ENCODE peak calls at places on chromosomes 16 and 17, in eight cellular contexts. T, X, A, I, M, R, W and O are unnamed samples.

GRCh38 chr16:87653234-87653633 is 50.9 kb downstream of the JPH3 start:
- DNase-seq in M (no peak), W (no peak), X (no peak), R (no peak), I (no peak), A (no peak), T (no peak), O (no peak)

GRCh38 chr16:11257131-11257938 is 1.3 kb upstream of the SOCS1 start:
- DNase-seq in X (peak; percentile 83), I (peak; percentile 86), W (no peak), M (peak; percentile 82), R (peak; percentile 87), T (peak; percentile 77), A (peak; percentile 76), O (peak; percentile 55)

GRCh38 chr17:49904904-49905303 is 57.0 kb upstream of the TAC4 start:
- DNase-seq in R (no peak), T (no peak), W (no peak), I (no peak), X (no peak), M (no peak), A (no peak), O (no peak)

GRCh38 chr16:55499951-55500350 is 8.9 kb upstream of the LPCAT2 start:
- DNase-seq in R (peak; percentile 97), W (peak; percentile 98), A (peak; percentile 80), T (no peak), I (peak; percentile 8), X (no peak), M (peak; percentile 98), O (peak; percentile 99)

GRCh38 chr16:65336169-65336568 is 214.3 kb upstream of the CDH11 start:
- DNase-seq in A (no peak), I (no peak), R (peak; percentile 34), M (peak; percentile 62), T (no peak), X (no peak), W (peak; percentile 83), O (peak; percentile 55)

GRCh38 chr17:82201498-82201910 is 11.1 kb downstream of the CCDC57 start:
- DNase-seq in R (no peak), M (no peak), T (no peak), A (no peak), I (no peak), W (no peak), X (no peak), O (no peak)

GRCh38 chr16:57611184-57611583 is 17.2 kb upstream of the ADGRG1 start:
- DNase-seq in T (no peak), W (no peak), M (peak; percentile 43), I (no peak), R (no peak), A (no peak), X (no peak), O (no peak)

GRCh38 chr16:27333104-27333503 is 19.3 kb downstream of the IL4R start:
- DNase-seq in X (no peak), I (no peak), M (no peak), R (no peak), W (no peak), A (no peak), T (no peak), O (no peak)

GRCh38 chr16:720507-720989 is 398 bp upstream of the ANTKMT start:
- DNase-seq in I (no peak), W (no peak), M (peak; percentile 69), X (no peak), A (no peak), T (peak; percentile 53), R (peak; percentile 80), O (no peak)

GRCh38 chr16:80718480-80719220 is 85.7 kb downstream of the CDYL2 start:
- DNase-seq in I (no peak), R (peak; percentile 44), W (no peak), X (no peak), A (no peak), T (no peak), M (peak; percentile 58), O (no peak)

GRCh38 chr16:81997738-81998137 is 13.5 kb downstream of the SDR42E1 start:
- DNase-seq in A (no peak), X (no peak), M (peak; percentile 84), R (peak; percentile 54), T (no peak), I (peak; percentile 14), W (peak; percentile 60), O (peak; percentile 55)

GRCh38 chr16:25034916-25035315 is 19.7 kb upstream of the ARHGAP17 start:
- DNase-seq in T (no peak), A (no peak), X (no peak), W (no peak), I (no peak), R (no peak), M (no peak), O (no peak)

GRCh38 chr16:90057738-90058173 is 19.4 kb downstream of the PRDM7 start:
- DNase-seq in R (peak; percentile 87), T (no peak), M (peak; percentile 65), A (peak; percentile 37), X (no peak), I (no peak), W (peak; percentile 41), O (no peak)

GRCh38 chr16:67537636-67538591 is 9.3 kb downstream of the RIPOR1 start:
- DNase-seq in A (no peak), W (no peak), R (peak; percentile 67), I (no peak), X (peak; percentile 84), T (peak; percentile 81), M (no peak), O (no peak)

GRCh38 chr17:1605681-1606351 is 22.8 kb downstream of the SLC43A2 start:
- DNase-seq in X (no peak), T (no peak), W (no peak), A (no peak), M (no peak), R (no peak), I (no peak), O (no peak)

GRCh38 chr16:82715160-82715559 is 88.4 kb downstream of the CDH13 start:
- DNase-seq in R (no peak), X (no peak), M (no peak), I (no peak), A (no peak), W (no peak), T (no peak), O (no peak)

GRCh38 chr17:76585048-76585648 is 512 bp downstream of the ST6GALNAC2 start:
- DNase-seq in T (peak; percentile 57), X (peak; percentile 77), A (no peak), R (no peak), W (no peak), I (no peak), M (no peak), O (no peak)

GRCh38 chr17:73976676-73977521 is 226.6 kb upstream of the RPL38 start:
- DNase-seq in R (peak; percentile 43), X (peak; percentile 38), W (no peak), T (peak; percentile 28), A (no peak), I (no peak), M (no peak), O (no peak)

GRCh38 chr16:4273858-4274291 is 1.1 kb upstream of the TFAP4 start:
- DNase-seq in A (no peak), M (no peak), W (no peak), I (no peak), X (peak; percentile 87), R (peak; percentile 71), T (peak; percentile 73), O (no peak)

GRCh38 chr17:78442648-78443128 is 64.2 kb downstream of the PGS1 start:
- DNase-seq in I (peak; percentile 61), M (peak; percentile 20), T (peak; percentile 89), W (no peak), A (no peak), R (peak; percentile 93), X (peak; percentile 90), O (no peak)

GRCh38 chr16:457732-458400 is 32.4 kb downstream of the RAB11FIP3 start:
- DNase-seq in X (no peak), T (peak; percentile 32), M (no peak), I (no peak), W (no peak), R (peak; percentile 53), A (no peak), O (no peak)

GRCh38 chr16:15900901-15901465 is 12.6 kb upstream of the CEP20 start:
- DNase-seq in I (no peak), M (no peak), X (no peak), T (no peak), A (no peak), R (no peak), W (no peak), O (no peak)
- H3K4me3 ChIP-seq in I (no peak overlapping the region), M (no peak overlapping the region), X (no peak overlapping the region), T (no peak overlapping the region), A (no peak overlapping the region), R (no peak overlapping the region), W (no peak overlapping the region), O (no peak overlapping the region)

GRCh38 chr17:42049834-42050359 is 504 bp downstream of the C17orf113 start:
- DNase-seq in X (no peak), W (no peak), T (no peak), M (no peak), A (no peak), R (no peak), I (no peak), O (no peak)
- H3K4me3 ChIP-seq in X (peak overlapping the region; percentile 67), W (peak overlapping the region; percentile 46), T (peak overlapping the region; percentile 58), M (peak overlapping the region; percentile 37), A (peak overlapping the region; percentile 48), R (peak overlapping the region; percentile 42), I (peak overlapping the region; percentile 81), O (peak overlapping the region; percentile 50)

GRCh38 chr17:16948587-16949376 is 23.1 kb downstream of the TNFRSF13B start:
- DNase-seq in I (no peak), W (no peak), T (no peak), M (no peak), R (no peak), A (no peak), X (peak; percentile 22), O (no peak)

GRCh38 chr17:16945513-16946201 is 26.3 kb downstream of the TNFRSF13B start:
- DNase-seq in W (no peak), A (no peak), I (no peak), M (no peak), T (no peak), X (no peak), R (no peak), O (no peak)

GRCh38 chr17:16944334-16945140 is 27.4 kb downstream of the TNFRSF13B start:
- DNase-seq in T (no peak), X (no peak), I (no peak), W (no peak), R (no peak), M (no peak), A (no peak), O (no peak)

GRCh38 chr17:16945141-16945493 is 26.8 kb downstream of the TNFRSF13B start:
- DNase-seq in A (no peak), X (no peak), I (no peak), M (no peak), R (no peak), W (no peak), T (no peak), O (no peak)

DNA sequence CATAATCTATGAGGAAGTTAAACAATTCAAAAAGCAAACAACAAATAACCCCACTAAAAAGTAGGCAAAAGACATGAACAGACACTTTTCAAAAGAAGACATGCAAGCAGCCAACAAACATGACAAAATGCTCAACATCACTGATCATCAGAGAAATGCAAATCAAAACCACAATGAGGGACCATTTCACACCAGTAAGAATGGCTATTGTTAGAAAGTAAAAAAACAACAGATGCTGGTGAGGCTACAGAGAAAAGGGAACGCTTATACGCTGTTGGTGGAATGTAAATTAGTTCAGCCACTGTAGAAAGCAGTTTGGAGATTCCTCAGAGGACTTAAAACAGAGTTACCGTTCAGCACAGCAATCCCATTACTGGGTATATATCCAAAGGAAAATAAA is 24.4 kb downstream of the TNFRSF13B start:
- DNase-seq in A (no peak), R (no peak), T (no peak), I (no peak), M (no peak), W (no peak), X (no peak), O (no peak)
- H3K4me3 ChIP-seq in A (no peak overlapping the region), R (no peak overlapping the region), T (no peak overlapping the region), I (no peak overlapping the region), M (no peak overlapping the region), W (no peak overlapping the region), X (no peak overlapping the region), O (no peak overlapping the region)

GRCh38 chr16:2156849-2157224 is 1.3 kb downstream of the TRAF7 start:
- DNase-seq in X (no peak), W (no peak), A (no peak), R (no peak), I (no peak), M (no peak), T (peak; percentile 18), O (no peak)
- H3K4me3 ChIP-seq in X (peak overlapping the region; percentile 78), W (peak overlapping the region; percentile 59), A (peak overlapping the region; percentile 79), R (peak overlapping the region; percentile 88), I (peak overlapping the region; percentile 77), M (peak overlapping the region; percentile 90), T (no peak overlapping the region), O (peak overlapping the region; percentile 87)